ENCODE peak calls at places on chromosomes 1 and 21, in nine cellular contexts. L, N, Y, H, S, M, E, P and G are unnamed samples.

GRCh38 chr21:28111151-28111619 is 881.5 kb downstream of the LTN1 start:
- DNase-seq in H (no peak), S (no peak), E (no peak), N (peak; percentile 98), P (no peak), Y (peak; percentile 29), M (no peak), L (no peak), G (peak; percentile 95)

GRCh38 chr1:15152318-15153183 is 996 bp upstream of the TMEM51 start:
- DNase-seq in M (peak; percentile 44), L (peak; percentile 73), Y (peak; percentile 70), S (peak; percentile 94), P (peak; percentile 88), N (peak; percentile 91), E (peak; percentile 88), H (peak; percentile 92), G (peak; percentile 89)

GRCh38 chr1:42330215-42330614 is 4.8 kb downstream of the FOXJ3 start:
- DNase-seq in H (no peak), S (no peak), Y (no peak), L (no peak), E (no peak), N (no peak), P (no peak), M (no peak), G (no peak)

GRCh38 chr1:164644774-164645634 is 86.0 kb downstream of the PBX1 start:
- DNase-seq in H (no peak), N (peak; percentile 75), P (no peak), M (no peak), L (peak; percentile 85), E (no peak), Y (no peak), S (peak; percentile 43), G (peak; percentile 78)

GRCh38 chr1:84907095-84907827 is 14.3 kb upstream of the LPAR3 start:
- DNase-seq in S (peak; percentile 95), E (no peak), N (peak; percentile 47), H (peak; percentile 53), M (no peak), P (no peak), Y (no peak), L (no peak), G (peak; percentile 50)

GRCh38 chr1:228059536-228060457 is 22.7 kb upstream of the ARF1 start:
- DNase-seq in P (no peak), M (no peak), Y (no peak), E (peak; percentile 98), N (peak; percentile 45), H (peak; percentile 98), S (peak; percentile 80), L (peak; percentile 80), G (peak; percentile 38)

GRCh38 chr1:107683198-107683657 is 281.8 kb downstream of the VAV3 start:
- DNase-seq in M (no peak), Y (no peak), N (no peak), H (no peak), S (peak; percentile 85), P (no peak), L (peak; percentile 65), E (no peak), G (no peak)

GRCh38 chr1:104720701-104721100 is 971.0 kb downstream of the AMY1C start:
- DNase-seq in M (no peak), N (no peak), P (no peak), Y (no peak), E (no peak), L (no peak), H (no peak), S (no peak), G (no peak)

GRCh38 chr1:53689736-53690401 is 49.1 kb downstream of the GLIS1 start:
- DNase-seq in M (no peak), N (no peak), Y (no peak), L (no peak), S (no peak), E (no peak), H (no peak), P (no peak), G (no peak)

GRCh38 chr1:53689223-53689622 is 49.7 kb downstream of the GLIS1 start:
- DNase-seq in M (no peak), L (no peak), Y (no peak), E (no peak), S (no peak), P (no peak), N (no peak), H (no peak), G (no peak)

GRCh38 chr1:53687886-53688285 is 51.1 kb downstream of the GLIS1 start:
- DNase-seq in H (no peak), L (no peak), N (no peak), S (peak; percentile 41), M (no peak), P (no peak), Y (no peak), E (no peak), G (no peak)

GRCh38 chr1:53687426-53687825 is 51.5 kb downstream of the GLIS1 start:
- DNase-seq in E (no peak), M (no peak), P (no peak), H (no peak), N (no peak), Y (no peak), L (no peak), S (no peak), G (no peak)

DNA sequence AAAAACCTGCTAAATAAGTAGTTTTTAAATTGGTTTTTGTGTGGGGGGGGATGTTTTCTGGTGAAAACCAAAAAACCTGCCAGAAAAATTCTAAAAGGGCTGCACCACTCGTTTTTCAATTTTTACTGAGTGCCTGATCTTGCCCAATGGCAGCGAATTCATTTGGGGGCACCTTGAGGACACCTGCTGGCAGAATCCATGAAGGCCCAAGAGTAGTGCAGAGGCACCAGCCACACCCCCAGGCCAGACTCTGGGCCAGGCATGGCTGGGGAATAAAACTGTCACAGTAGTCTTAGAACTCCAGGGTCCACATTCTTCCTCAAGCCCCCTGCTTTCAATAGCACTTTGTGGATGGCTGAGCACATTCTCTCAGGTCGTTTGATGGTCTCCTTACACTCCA is 50.3 kb downstream of the GLIS1 start:
- DNase-seq in H (no peak), E (no peak), L (no peak), P (no peak), Y (no peak), S (no peak), M (no peak), N (no peak), G (no peak)
- TF ChIP-seq CTCF in H (peak; percentile 6), E (no peak), L (peak; percentile 51), P (no peak), Y (no peak), S (peak; percentile 11), M (no peak), N (no peak), G (no peak)

GRCh38 chr1:196655037-196655436 is 3.2 kb downstream of the CFH start:
- DNase-seq in E (no peak), Y (no peak), S (no peak), L (no peak), M (no peak), H (no peak), P (no peak), N (no peak), G (no peak)

GRCh38 chr1:196655494-196655893 is 3.7 kb downstream of the CFH start:
- DNase-seq in L (no peak), Y (no peak), P (no peak), S (no peak), H (no peak), M (no peak), E (no peak), N (no peak), G (no peak)

GRCh38 chr1:196651079-196651478 is 764 bp upstream of the CFH start:
- DNase-seq in M (no peak), L (no peak), Y (no peak), E (no peak), S (no peak), H (no peak), N (no peak), P (no peak), G (no peak)

GRCh38 chr1:196651637-196652215 is at the start of gene CFH:
- DNase-seq in H (no peak), L (no peak), M (no peak), Y (peak; percentile 49), S (peak; percentile 55), P (no peak), N (peak; percentile 96), E (no peak), G (peak; percentile 92)

DNA sequence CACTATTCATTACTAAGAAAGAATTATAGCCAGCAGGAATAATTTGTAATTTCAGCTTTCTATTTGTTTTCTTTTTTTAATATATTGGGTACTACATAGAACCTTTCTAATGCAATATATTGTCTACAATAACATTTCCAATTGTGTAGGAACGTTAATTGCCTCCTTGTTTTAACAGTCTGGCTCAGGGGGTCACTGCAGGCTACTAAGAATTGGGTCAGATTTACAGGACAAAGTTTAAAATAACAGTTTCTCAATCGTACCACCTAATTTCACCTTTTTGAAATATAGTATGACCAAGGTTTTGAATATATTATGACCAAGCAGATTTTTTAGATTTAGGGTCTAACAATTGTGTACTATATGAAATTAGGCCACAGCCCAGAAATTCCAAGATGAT is 2.4 kb downstream of the CFH start:
- DNase-seq in M (no peak), N (no peak), H (no peak), S (no peak), L (no peak), E (no peak), P (no peak), Y (no peak), G (no peak)
- H3K4me3 ChIP-seq in M (no peak overlapping the region), N (no peak overlapping the region), H (no peak overlapping the region), S (no peak overlapping the region), L (no peak overlapping the region), E (no peak overlapping the region), P (peak overlapping the region; percentile 20), Y (peak overlapping the region; percentile 43), G (peak overlapping the region; percentile 63)

GRCh38 chr21:37647781-37648180 is 268.5 kb downstream of the KCNJ6 start:
- DNase-seq in Y (no peak), L (no peak), H (no peak), S (peak; percentile 94), E (no peak), P (no peak), N (no peak), M (no peak), G (no peak)

GRCh38 chr21:37644666-37645065 is 271.6 kb downstream of the KCNJ6 start:
- DNase-seq in S (no peak), P (no peak), E (no peak), H (peak; percentile 82), L (no peak), N (peak; percentile 20), Y (no peak), M (no peak), G (peak; percentile 61)

GRCh38 chr21:37645848-37646247 is 270.4 kb downstream of the KCNJ6 start:
- DNase-seq in Y (no peak), N (no peak), P (no peak), S (no peak), M (no peak), L (no peak), H (no peak), E (no peak), G (no peak)

GRCh38 chr21:37639756-37640155 is 273.2 kb downstream of the DYRK1A start:
- DNase-seq in M (no peak), S (no peak), H (no peak), L (no peak), N (no peak), Y (no peak), E (no peak), P (no peak), G (no peak)

DNA sequence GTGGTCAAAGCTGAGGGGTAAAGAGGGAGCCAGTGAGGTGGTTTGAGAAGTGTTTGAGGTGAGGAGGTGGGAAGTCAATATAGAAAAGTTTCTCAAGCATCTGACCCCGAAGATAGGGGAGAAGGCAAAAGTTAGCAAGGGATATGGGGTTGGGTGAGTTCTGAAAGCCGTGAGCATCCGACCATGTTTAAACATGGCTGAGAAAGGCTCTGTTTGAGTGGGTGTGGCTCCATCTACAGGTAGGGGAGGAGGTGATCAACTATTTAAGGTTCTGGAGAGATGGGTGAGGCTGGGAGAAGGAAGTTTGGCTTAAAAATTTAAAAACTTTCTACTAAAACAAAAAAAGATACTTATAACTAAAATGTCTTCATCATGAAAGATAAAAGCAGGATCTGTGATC is 273.8 kb downstream of the KCNJ6 start:
- DNase-seq in M (no peak), N (no peak), E (no peak), Y (no peak), S (peak; percentile 72), H (peak; percentile 85), L (peak; percentile 38), P (no peak), G (no peak)
- TF ChIP-seq CTCF in M (no peak), N (no peak), E (no peak), Y (no peak), S (peak; percentile 62), H (peak; percentile 81), L (peak; percentile 44), P (no peak), G (no peak)

GRCh38 chr1:241424480-241424971 is 67.5 kb upstream of the RGS7 start:
- DNase-seq in S (no peak), P (no peak), Y (no peak), M (no peak), H (peak; percentile 11), L (no peak), E (no peak), N (no peak), G (no peak)

GRCh38 chr1:241419986-241420385 is 63.0 kb upstream of the RGS7 start:
- DNase-seq in Y (no peak), S (no peak), H (no peak), M (no peak), N (no peak), P (no peak), E (no peak), L (no peak), G (no peak)

DNA sequence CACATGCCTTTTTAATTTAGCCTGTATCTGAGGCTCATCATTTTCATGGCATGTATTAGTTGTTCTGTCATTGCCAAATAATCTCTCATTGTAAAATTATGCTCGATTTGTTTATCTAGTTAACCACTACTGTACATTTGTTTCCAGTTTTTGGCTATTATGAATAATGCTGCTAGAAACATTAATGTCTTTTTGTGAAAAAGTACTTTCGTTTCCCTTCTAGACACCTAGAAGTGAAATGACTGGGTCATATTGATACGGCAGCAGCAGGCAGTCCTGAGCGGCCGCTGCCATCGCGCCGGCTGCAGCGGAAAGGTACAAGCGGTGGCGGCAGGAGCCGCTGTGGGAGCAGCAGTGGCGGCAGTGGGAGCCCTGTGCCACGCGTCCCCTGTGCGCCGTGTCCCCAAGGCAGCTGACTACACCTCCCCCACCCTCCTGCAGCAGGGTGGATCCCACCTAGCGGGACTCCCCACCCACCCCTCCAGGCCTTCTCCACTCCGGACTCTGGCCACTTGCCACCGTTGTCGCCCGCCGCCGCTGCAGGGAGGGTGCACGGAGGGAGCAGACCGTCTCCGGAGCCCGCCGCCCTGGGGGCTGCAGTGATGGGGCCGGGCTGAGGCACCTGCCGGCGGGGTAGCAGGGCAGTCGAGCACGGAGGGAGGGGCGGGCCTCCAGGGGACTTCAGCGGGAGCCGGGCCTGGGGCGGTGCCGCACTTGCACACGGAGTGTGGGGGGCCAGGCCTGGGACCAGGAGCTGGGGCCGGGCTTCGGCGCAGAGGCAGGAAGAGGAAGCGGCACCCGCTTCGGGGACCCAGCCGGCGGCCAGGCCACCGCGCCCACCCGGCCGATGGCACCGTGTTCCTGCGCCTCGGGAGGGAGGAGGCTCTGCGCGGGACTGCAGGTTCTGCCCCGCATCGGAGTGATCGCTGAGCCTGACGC is 66.8 kb upstream of the RGS7 start:
- DNase-seq in H (peak; percentile 78), Y (no peak), L (no peak), P (no peak), E (no peak), S (peak; percentile 20), M (no peak), N (peak; percentile 7), G (peak; percentile 3)
- H3K4me3 ChIP-seq in H (peak overlapping the region; percentile 72), Y (peak overlapping the region; percentile 58), L (no peak overlapping the region), P (peak overlapping the region; percentile 21), E (no peak overlapping the region), S (peak overlapping the region; percentile 22), M (peak overlapping the region; percentile 44), N (peak overlapping the region; percentile 54), G (peak overlapping the region; percentile 56)